ENCODE peak calls at places on chromosome 6, in eight cellular contexts. A, H, V, C, Y, G, P and L are unnamed samples.

GRCh38 chr6:108779521-108779920 is 68.7 kb upstream of the ARMC2 start:
- DNase-seq in A (no peak), H (no peak), V (no peak), C (no peak), Y (no peak), G (no peak), P (no peak), L (no peak)

GRCh38 chr6:5851261-5851757 is 155.4 kb downstream of the NRN1 start:
- DNase-seq in A (no peak), H (no peak), V (peak), C (peak), Y (no peak), G (no peak), P (peak), L (no peak)

GRCh38 chr6:11069760-11070159 is 23.9 kb upstream of the SMIM13 start:
- DNase-seq in A (peak), H (no peak), V (no peak), C (no peak), Y (no peak), G (peak), P (no peak), L (no peak)

GRCh38 chr6:41492261-41492891 is 53.8 kb upstream of the FOXP4 start:
- DNase-seq in A (no peak), H (no peak), V (no peak), C (no peak), Y (no peak), G (no peak), P (no peak), L (no peak)

GRCh38 chr6:74100719-74101287 is 404.8 kb downstream of the CD109 start:
- DNase-seq in A (no peak), H (no peak), V (no peak), C (no peak), Y (no peak), G (peak), P (no peak), L (no peak)

GRCh38 chr6:145454006-145454405 is 281.3 kb downstream of the EPM2A start:
- DNase-seq in A (no peak), H (no peak), V (no peak), C (no peak), Y (no peak), G (no peak), P (no peak), L (no peak)

GRCh38 chr6:164097557-164098398 is 683.3 kb downstream of the QKI start:
- DNase-seq in A (no peak), H (no peak), V (no peak), C (no peak), Y (no peak), G (peak), P (no peak), L (no peak)

GRCh38 chr6:225121-225721 is 67.1 kb upstream of the DUSP22 start:
- DNase-seq in A (no peak), H (no peak), V (no peak), C (no peak), Y (no peak), G (no peak), P (no peak), L (no peak)

GRCh38 chr6:151862461-151862860 is 55.0 kb downstream of the ESR1 start:
- DNase-seq in A (no peak), H (no peak), V (no peak), C (no peak), Y (no peak), G (no peak), P (no peak), L (no peak)

GRCh38 chr6:24721461-24722215 is 2.7 kb upstream of the C6orf62 start:
- DNase-seq in A (no peak), H (peak), V (peak), C (no peak), Y (peak), G (peak), P (peak), L (no peak)

GRCh38 chr6:111566222-111566717 is 39.4 kb downstream of the TRAF3IP2 start:
- DNase-seq in A (no peak), H (no peak), V (no peak), C (no peak), Y (no peak), G (peak), P (no peak), L (no peak)

GRCh38 chr6:57261896-57262295 is 39.8 kb upstream of the RAB23 start:
- DNase-seq in A (no peak), H (no peak), V (no peak), C (no peak), Y (no peak), G (no peak), P (no peak), L (no peak)

GRCh38 chr6:108113557-108114519 is 39.3 kb upstream of the OSTM1 start:
- DNase-seq in A (peak), H (peak), V (no peak), C (peak), Y (peak), G (peak), P (peak), L (no peak)

GRCh38 chr6:139778688-139779087 is 404.2 kb upstream of the CITED2 start:
- DNase-seq in A (no peak), H (no peak), V (no peak), C (no peak), Y (no peak), G (peak), P (peak), L (no peak)

GRCh38 chr6:72950114-72950860 is 275.0 kb downstream of the KHDC1L start:
- DNase-seq in A (no peak), H (peak), V (no peak), C (peak), Y (no peak), G (peak), P (no peak), L (no peak)

GRCh38 chr6:164021589-164022290 is 607.2 kb downstream of the QKI start:
- DNase-seq in A (no peak), H (no peak), V (no peak), C (no peak), Y (no peak), G (no peak), P (no peak), L (no peak)

GRCh38 chr6:33344771-33345697 is 27.5 kb upstream of the ZBTB22 start:
- DNase-seq in A (peak), H (peak), V (peak), C (peak), Y (peak), G (peak), P (peak), L (peak)

GRCh38 chr6:158737082-158737709 is 82.0 kb downstream of the EZR start:
- DNase-seq in A (no peak), H (no peak), V (no peak), C (no peak), Y (no peak), G (no peak), P (no peak), L (no peak)

GRCh38 chr6:79117752-79118151 is 39.7 kb upstream of the PHIP start:
- DNase-seq in A (no peak), H (no peak), V (no peak), C (peak), Y (no peak), G (no peak), P (no peak), L (no peak)

GRCh38 chr6:121437861-121438651 is 2.6 kb downstream of the GJA1 start:
- DNase-seq in A (no peak), H (no peak), V (no peak), C (peak), Y (peak), G (peak), P (peak), L (no peak)

GRCh38 chr6:158793432-158793831 is 25.7 kb downstream of the EZR start:
- DNase-seq in A (peak), H (peak), V (peak), C (peak), Y (no peak), G (peak), P (no peak), L (no peak)

GRCh38 chr6:149508485-149508884 is 23.7 kb upstream of the ZC3H12D start:
- DNase-seq in A (no peak), H (no peak), V (no peak), C (no peak), Y (no peak), G (no peak), P (no peak), L (no peak)

GRCh38 chr6:26284537-26285142 is 80.4 kb upstream of the BTN3A2 start:
- DNase-seq in A (peak), H (no peak), V (peak), C (peak), Y (peak), G (peak), P (peak), L (peak)
- TF ChIP-seq POLR2A in A (no peak), H (peak), V (no peak), C (peak), Y (no peak), G (no peak), P (no peak), L (no peak)

GRCh38 chr6:31641370-31641769 is 11.1 kb downstream of the BAG6 start:
- DNase-seq in A (no peak), H (no peak), V (no peak), C (no peak), Y (no peak), G (no peak), P (no peak), L (no peak)

GRCh38 chr6:31639043-31639442 is 13.4 kb downstream of the BAG6 start:
- DNase-seq in A (no peak), H (no peak), V (no peak), C (no peak), Y (no peak), G (no peak), P (no peak), L (no peak)

GRCh38 chr6:31636698-31637596 is 15.5 kb downstream of the BAG6 start:
- DNase-seq in A (no peak), H (no peak), V (no peak), C (no peak), Y (no peak), G (no peak), P (no peak), L (no peak)

GRCh38 chr6:31640612-31641011 is 11.8 kb downstream of the BAG6 start:
- DNase-seq in A (no peak), H (no peak), V (no peak), C (no peak), Y (no peak), G (no peak), P (no peak), L (no peak)

DNA sequence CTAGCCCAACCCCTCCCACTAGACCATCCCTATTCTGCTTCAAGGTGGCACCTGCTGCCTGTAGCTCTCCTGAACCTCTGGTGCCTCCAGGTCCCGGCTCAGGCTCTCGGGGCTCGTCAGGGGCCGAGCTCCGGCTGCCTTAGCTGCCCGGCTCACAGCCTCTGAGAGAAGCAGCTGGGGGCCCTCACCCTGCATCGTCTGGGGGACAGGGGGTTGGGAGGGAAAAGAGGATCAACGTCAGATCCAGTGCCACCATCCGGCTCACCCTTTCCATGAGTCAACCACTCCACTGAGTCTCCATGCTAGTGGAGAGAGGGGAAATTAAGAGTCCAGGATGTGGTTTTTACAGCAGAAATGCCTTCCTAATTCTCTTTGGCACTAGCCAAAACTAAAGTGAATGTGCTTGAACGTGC is 13.0 kb downstream of the BAG6 start:
- DNase-seq in A (no peak), H (no peak), V (no peak), C (no peak), Y (no peak), G (peak), P (no peak), L (no peak)
- TF ChIP-seq POLR2A in A (no peak), H (no peak), V (no peak), C (no peak), Y (no peak), G (peak), P (no peak), L (no peak)

DNA sequence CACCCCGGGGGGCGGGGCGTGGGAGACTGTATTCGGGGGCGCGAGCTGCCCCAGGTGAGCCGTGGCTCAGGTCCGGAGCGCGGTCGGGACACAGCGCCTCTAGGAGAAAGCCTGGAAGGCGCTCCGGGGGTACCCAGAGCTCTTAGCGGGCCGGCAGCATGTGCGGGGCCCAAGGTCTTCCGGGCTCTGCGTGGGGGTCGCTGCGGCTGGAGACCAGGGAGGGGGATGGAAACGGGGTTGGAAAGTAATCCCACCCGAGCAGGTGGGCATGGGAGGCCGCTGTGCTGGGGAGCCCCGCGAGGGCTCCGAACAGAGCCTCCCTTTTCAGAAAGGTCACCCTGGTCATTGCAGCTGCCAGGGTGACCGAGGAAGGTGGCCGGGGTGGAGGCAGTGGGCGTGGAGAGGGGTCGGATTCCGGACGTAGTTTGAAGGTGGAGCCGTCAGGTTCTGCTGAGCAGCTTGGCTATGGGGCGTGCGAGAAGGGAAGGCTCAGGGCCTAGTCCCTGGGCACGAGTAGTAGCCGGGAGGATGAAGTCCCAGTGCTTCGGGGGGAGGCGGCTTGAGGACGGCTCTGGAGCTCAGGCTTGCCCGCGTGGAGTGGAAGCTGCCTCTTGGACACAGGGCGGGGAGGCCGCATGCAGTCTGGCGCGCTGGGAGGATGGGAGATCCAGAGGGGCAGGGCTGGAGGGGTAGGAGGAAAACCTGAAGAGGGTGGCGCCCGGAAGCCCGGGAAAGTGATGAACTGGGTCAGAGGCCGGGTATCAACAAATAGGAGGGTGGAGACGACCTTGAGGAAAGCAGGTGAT is at the start of gene SIRT5:
- DNase-seq in A (peak), H (peak), V (peak), C (peak), Y (peak), G (peak), P (peak), L (peak)
- TF ChIP-seq POLR2A in A (peak), H (peak), V (peak), C (peak), Y (no peak), G (peak), P (peak), L (peak)

GRCh38 chr6:52694404-52694803 is 23.5 kb downstream of the TMEM14A start:
- DNase-seq in A (no peak), H (no peak), V (no peak), C (no peak), Y (no peak), G (no peak), P (no peak), L (no peak)
- TF ChIP-seq POLR2A in A (no peak), H (no peak), V (no peak), C (no peak), Y (no peak), G (no peak), P (no peak), L (no peak)

GRCh38 chr6:51411726-51412125 is 593.1 kb downstream of the TFAP2B start:
- DNase-seq in A (no peak), H (no peak), V (no peak), C (no peak), Y (no peak), G (no peak), P (no peak), L (no peak)
- TF ChIP-seq POLR2A in A (no peak), H (no peak), V (no peak), C (no peak), Y (no peak), G (no peak), P (no peak), L (no peak)

GRCh38 chr6:36595168-36595818 is 1.1 kb downstream of the SRSF3 start:
- DNase-seq in A (peak), H (no peak), V (no peak), C (peak), Y (peak), G (peak), P (peak), L (no peak)
- TF ChIP-seq POLR2A in A (no peak), H (no peak), V (peak), C (no peak), Y (peak), G (peak), P (no peak), L (no peak)

GRCh38 chr6:26205161-26205624 is 118.0 kb downstream of the HFE start:
- DNase-seq in A (peak), H (no peak), V (peak), C (peak), Y (peak), G (peak), P (peak), L (peak)
- TF ChIP-seq POLR2A in A (peak), H (peak), V (peak), C (peak), Y (no peak), G (no peak), P (no peak), L (no peak)